ENCODE peak calls at places on chromosomes 4 and X, in seven cellular contexts. One of them, this sample, is unnamed.
A peak's percentile ranks its signal among the peaks of the same experiment; 100 is the strongest.

GRCh38 chrX:39935414-39936064 is 162.2 kb downstream of the BCOR start:
- DNase-seq in heart left ventricle: no peak
- DNase-seq in tibial nerve: no peak
- DNase-seq in stomach: no peak
- DNase-seq in NB4: no peak
- DNase-seq in adrenal gland: no peak
- DNase-seq in uterus: no peak
- DNase-seq in this sample: no peak

GRCh38 chr4:8507251-8507570 is 66.6 kb downstream of the TRMT44 start:
- DNase-seq in heart left ventricle: no peak
- DNase-seq in adrenal gland: no peak
- DNase-seq in NB4: no peak
- DNase-seq in stomach: no peak
- DNase-seq in tibial nerve: no peak
- DNase-seq in uterus: peak; percentile 36
- DNase-seq in this sample: no peak

GRCh38 chrX:132737743-132738142 is 220.7 kb downstream of the HS6ST2 start:
- DNase-seq in NB4: peak; percentile 20
- DNase-seq in stomach: no peak
- DNase-seq in adrenal gland: peak; percentile 41
- DNase-seq in uterus: no peak
- DNase-seq in heart left ventricle: no peak
- DNase-seq in tibial nerve: no peak
- DNase-seq in this sample: no peak

GRCh38 chrX:8684201-8684600 is 47.7 kb downstream of the ANOS1 start:
- DNase-seq in heart left ventricle: no peak
- DNase-seq in NB4: peak; percentile 15
- DNase-seq in stomach: no peak
- DNase-seq in uterus: no peak
- DNase-seq in tibial nerve: no peak
- DNase-seq in adrenal gland: no peak
- DNase-seq in this sample: no peak

GRCh38 chr4:8759987-8760386 is 111.7 kb downstream of the HMX1 start:
- DNase-seq in uterus: no peak
- DNase-seq in adrenal gland: no peak
- DNase-seq in stomach: no peak
- DNase-seq in tibial nerve: no peak
- DNase-seq in NB4: peak; percentile 71
- DNase-seq in heart left ventricle: no peak
- DNase-seq in this sample: no peak

GRCh38 chr4:9937078-9937477 is 84.2 kb downstream of the SLC2A9 start:
- DNase-seq in tibial nerve: no peak
- DNase-seq in heart left ventricle: no peak
- DNase-seq in NB4: no peak
- DNase-seq in adrenal gland: no peak
- DNase-seq in stomach: no peak
- DNase-seq in uterus: no peak
- DNase-seq in this sample: no peak

GRCh38 chr4:186854256-186854655 is 130.6 kb upstream of the FAT1 start:
- DNase-seq in uterus: no peak
- DNase-seq in NB4: no peak
- DNase-seq in heart left ventricle: no peak
- DNase-seq in stomach: no peak
- DNase-seq in tibial nerve: no peak
- DNase-seq in adrenal gland: no peak
- DNase-seq in this sample: no peak

GRCh38 chrX:82756272-82756671 is 751.8 kb upstream of the POU3F4 start:
- DNase-seq in heart left ventricle: no peak
- DNase-seq in uterus: no peak
- DNase-seq in adrenal gland: no peak
- DNase-seq in stomach: no peak
- DNase-seq in NB4: no peak
- DNase-seq in tibial nerve: no peak
- DNase-seq in this sample: no peak

GRCh38 chrX:80807606-80808159 is 2.0 kb downstream of the BRWD3 start:
- DNase-seq in uterus: no peak
- DNase-seq in stomach: no peak
- DNase-seq in NB4: no peak
- DNase-seq in heart left ventricle: no peak
- DNase-seq in tibial nerve: no peak
- DNase-seq in adrenal gland: no peak
- DNase-seq in this sample: no peak

GRCh38 chrX:134840370-134840769 is 150.4 kb upstream of the SMIM10 start:
- DNase-seq in heart left ventricle: no peak
- DNase-seq in stomach: no peak
- DNase-seq in uterus: no peak
- DNase-seq in NB4: no peak
- DNase-seq in tibial nerve: no peak
- DNase-seq in adrenal gland: no peak
- DNase-seq in this sample: no peak

GRCh38 chr4:1376391-1376840 is 29.4 kb downstream of the UVSSA start:
- DNase-seq in heart left ventricle: peak; percentile 14
- DNase-seq in uterus: no peak
- DNase-seq in adrenal gland: no peak
- DNase-seq in tibial nerve: no peak
- DNase-seq in NB4: no peak
- DNase-seq in stomach: no peak
- DNase-seq in this sample: no peak

GRCh38 chrX:153226344-153227190 is 47.5 kb downstream of the MAGEA1 start:
- DNase-seq in adrenal gland: no peak
- DNase-seq in tibial nerve: peak; percentile 29
- DNase-seq in uterus: peak; percentile 24
- DNase-seq in NB4: peak; percentile 49
- DNase-seq in stomach: no peak
- DNase-seq in heart left ventricle: peak; percentile 31
- DNase-seq in this sample: peak; percentile 42

GRCh38 chrX:41518841-41519220 is 71.7 kb downstream of the NYX start:
- DNase-seq in NB4: no peak
- DNase-seq in tibial nerve: no peak
- DNase-seq in adrenal gland: no peak
- DNase-seq in uterus: no peak
- DNase-seq in stomach: no peak
- DNase-seq in heart left ventricle: no peak
- DNase-seq in this sample: peak; percentile 45

GRCh38 chr4:6905501-6905900 is 4.1 kb upstream of the TBC1D14 start:
- DNase-seq in tibial nerve: no peak
- DNase-seq in uterus: no peak
- DNase-seq in heart left ventricle: no peak
- DNase-seq in stomach: peak; percentile 24
- DNase-seq in adrenal gland: no peak
- DNase-seq in NB4: no peak
- DNase-seq in this sample: no peak

GRCh38 chr4:154417358-154417673 is 74.3 kb downstream of the DCHS2 start:
- DNase-seq in heart left ventricle: no peak
- DNase-seq in stomach: no peak
- DNase-seq in adrenal gland: no peak
- DNase-seq in tibial nerve: no peak
- DNase-seq in uterus: no peak
- DNase-seq in NB4: no peak
- DNase-seq in this sample: no peak

GRCh38 chr4:86092684-86093083 is 267.2 kb downstream of the MAPK10 start:
- DNase-seq in adrenal gland: no peak
- DNase-seq in stomach: no peak
- DNase-seq in NB4: peak; percentile 4
- DNase-seq in uterus: no peak
- DNase-seq in heart left ventricle: no peak
- DNase-seq in tibial nerve: no peak
- DNase-seq in this sample: no peak

GRCh38 chr4:5750052-5750950 is 39.3 kb downstream of the EVC start:
- DNase-seq in heart left ventricle: no peak
- DNase-seq in tibial nerve: no peak
- DNase-seq in NB4: no peak
- DNase-seq in adrenal gland: no peak
- DNase-seq in uterus: no peak
- DNase-seq in stomach: no peak
- DNase-seq in this sample: no peak

GRCh38 chr4:127001898-127002297 is 630.9 kb upstream of the INTU start:
- DNase-seq in heart left ventricle: no peak
- DNase-seq in stomach: no peak
- DNase-seq in NB4: no peak
- DNase-seq in adrenal gland: no peak
- DNase-seq in uterus: no peak
- DNase-seq in tibial nerve: no peak
- DNase-seq in this sample: no peak

GRCh38 chrX:147899715-147900114 is 12.0 kb upstream of the FMR1 start:
- DNase-seq in uterus: no peak
- DNase-seq in NB4: peak; percentile 34
- DNase-seq in stomach: no peak
- DNase-seq in adrenal gland: no peak
- DNase-seq in heart left ventricle: no peak
- DNase-seq in tibial nerve: no peak
- DNase-seq in this sample: no peak

GRCh38 chr4:37976991-37977470 is 16.8 kb downstream of the PTTG2 start:
- DNase-seq in heart left ventricle: peak; percentile 89
- DNase-seq in uterus: peak; percentile 83
- DNase-seq in stomach: peak; percentile 77
- DNase-seq in NB4: peak; percentile 94
- DNase-seq in tibial nerve: peak; percentile 60
- DNase-seq in adrenal gland: peak; percentile 74
- DNase-seq in this sample: peak; percentile 85

GRCh38 chr4:13481569-13481968 is 2.6 kb downstream of the RAB28 start:
- DNase-seq in adrenal gland: no peak
- DNase-seq in uterus: no peak
- DNase-seq in NB4: peak; percentile 55
- DNase-seq in stomach: no peak
- DNase-seq in tibial nerve: no peak
- DNase-seq in heart left ventricle: no peak
- DNase-seq in this sample: no peak

GRCh38 chr4:10006236-10006603 is 15.1 kb downstream of the SLC2A9 start:
- DNase-seq in NB4: peak; percentile 98
- DNase-seq in adrenal gland: no peak
- DNase-seq in tibial nerve: no peak
- DNase-seq in stomach: peak; percentile 71
- DNase-seq in heart left ventricle: no peak
- DNase-seq in uterus: no peak
- DNase-seq in this sample: no peak

GRCh38 chr4:13851541-13851940 is 224.0 kb upstream of the BOD1L1 start:
- DNase-seq in uterus: no peak
- DNase-seq in adrenal gland: no peak
- DNase-seq in tibial nerve: no peak
- DNase-seq in NB4: no peak
- DNase-seq in heart left ventricle: no peak
- DNase-seq in stomach: no peak
- DNase-seq in this sample: no peak

DNA sequence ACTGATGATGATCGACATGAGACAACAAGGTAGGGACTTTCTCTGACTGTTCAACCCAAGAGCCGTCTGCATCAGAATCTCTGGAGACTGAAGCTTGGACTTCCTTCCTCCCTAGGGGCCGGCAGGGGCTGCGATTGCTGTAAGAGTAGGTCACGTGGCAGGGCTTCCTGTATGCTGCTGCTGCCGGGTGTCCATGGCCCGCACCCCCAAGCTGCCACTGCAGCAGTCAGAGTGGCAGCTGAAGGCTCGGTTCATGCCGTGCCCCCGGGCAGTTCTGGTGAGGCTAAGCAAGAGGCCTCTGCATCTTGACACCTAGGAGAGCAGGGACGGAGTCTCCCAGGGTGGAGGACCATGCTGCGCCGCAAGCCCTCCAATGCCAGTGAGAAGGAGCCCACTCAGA is at the start of gene SASH3:
- DNase-seq in tibial nerve: peak; percentile 16
- DNase-seq in stomach: peak; percentile 50
- DNase-seq in adrenal gland: peak; percentile 60
- DNase-seq in heart left ventricle: peak; percentile 53
- DNase-seq in NB4: peak; percentile 90
- DNase-seq in uterus: no peak
- DNase-seq in this sample: no peak
- TF ChIP-seq POLR2A in tibial nerve: no peak
- TF ChIP-seq POLR2A in stomach: no peak
- TF ChIP-seq POLR2A in adrenal gland: no peak
- TF ChIP-seq POLR2A in heart left ventricle: no peak
- TF ChIP-seq POLR2A in NB4: peak; percentile 41
- TF ChIP-seq POLR2A in uterus: no peak
- TF ChIP-seq POLR2A in this sample: no peak

DNA sequence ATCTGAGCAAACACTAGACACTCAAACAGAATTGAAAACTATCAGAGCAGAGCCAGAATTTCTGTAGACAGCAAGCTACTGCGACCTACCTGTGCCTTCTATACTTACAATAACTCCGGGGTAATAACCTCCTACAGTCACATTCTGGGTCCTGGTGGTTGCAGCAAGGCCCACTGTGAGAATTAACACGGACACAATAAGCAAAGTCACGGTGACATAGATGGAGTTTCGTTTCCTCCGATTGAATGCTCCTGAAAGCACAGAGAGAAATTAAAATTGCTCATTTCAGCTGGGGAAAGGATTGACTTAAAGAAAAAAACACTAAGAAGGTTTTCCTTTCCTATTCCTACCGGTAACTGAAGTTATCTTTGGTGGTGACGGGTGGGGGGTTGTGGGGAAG is 7.0 kb downstream of the TMEM255A start:
- DNase-seq in NB4: no peak
- DNase-seq in stomach: no peak
- DNase-seq in uterus: no peak
- DNase-seq in heart left ventricle: no peak
- DNase-seq in adrenal gland: no peak
- DNase-seq in tibial nerve: no peak
- DNase-seq in this sample: no peak
- H3K4me3 ChIP-seq in NB4: no peak overlapping the region
- H3K4me3 ChIP-seq in stomach: no peak overlapping the region
- H3K4me3 ChIP-seq in uterus: no peak overlapping the region
- H3K4me3 ChIP-seq in heart left ventricle: no peak overlapping the region
- H3K4me3 ChIP-seq in adrenal gland: no peak overlapping the region
- H3K4me3 ChIP-seq in tibial nerve: no peak overlapping the region
- H3K4me3 ChIP-seq in this sample: no peak overlapping the region

DNA sequence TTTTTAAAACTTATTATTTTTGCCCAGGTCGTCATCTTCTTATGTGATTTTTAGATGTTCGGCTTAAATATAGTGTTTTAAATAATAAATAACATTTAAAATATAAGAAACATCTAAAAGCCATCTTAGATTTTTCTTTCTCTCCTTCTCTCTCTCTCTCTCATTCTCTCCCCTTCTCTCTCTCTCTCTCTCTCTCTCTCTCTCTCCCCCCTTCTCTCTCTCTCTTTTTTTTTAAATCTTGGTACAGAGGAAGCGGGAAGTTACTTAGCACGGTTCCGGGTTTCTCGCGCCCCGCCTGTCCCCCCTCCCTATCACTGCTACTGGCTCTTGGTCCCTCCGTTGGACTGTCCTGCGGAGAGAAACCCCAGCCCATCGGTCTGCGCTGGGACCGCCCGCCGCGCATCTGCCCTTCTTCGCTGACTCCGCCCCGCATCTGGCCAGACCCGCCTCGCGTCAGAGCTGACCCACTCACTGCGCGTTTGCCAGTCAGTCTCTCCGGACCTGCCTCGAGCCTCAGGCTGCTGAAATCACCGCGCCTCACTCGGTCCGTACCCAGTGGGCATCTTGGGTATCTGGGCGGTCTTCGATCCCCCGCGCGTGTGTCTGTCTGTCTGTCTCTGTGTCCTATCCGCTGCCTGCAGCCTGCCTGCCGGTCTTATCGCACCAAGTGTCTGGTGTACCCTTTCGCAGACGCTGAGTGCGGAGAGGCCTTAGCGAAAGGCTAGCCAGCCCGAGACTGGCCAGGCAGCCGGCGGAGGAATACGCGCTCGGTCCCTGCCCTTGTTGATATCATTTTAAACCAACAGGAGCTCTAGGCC is at the start of gene PABPC5:
- DNase-seq in adrenal gland: peak; percentile 95
- DNase-seq in tibial nerve: peak; percentile 63
- DNase-seq in stomach: peak; percentile 34
- DNase-seq in NB4: no peak
- DNase-seq in heart left ventricle: peak; percentile 81
- DNase-seq in uterus: peak; percentile 85
- DNase-seq in this sample: peak; percentile 86
- TF ChIP-seq POLR2A in adrenal gland: peak; percentile 86
- TF ChIP-seq POLR2A in tibial nerve: no peak
- TF ChIP-seq POLR2A in stomach: no peak
- TF ChIP-seq POLR2A in NB4: no peak
- TF ChIP-seq POLR2A in heart left ventricle: no peak
- TF ChIP-seq POLR2A in uterus: peak; percentile 47
- TF ChIP-seq POLR2A in this sample: peak; percentile 86

GRCh38 chr4:77861500-77861899 is 1.1 kb upstream of the MRPL1 start:
- DNase-seq in adrenal gland: no peak
- DNase-seq in stomach: no peak
- DNase-seq in heart left ventricle: no peak
- DNase-seq in uterus: no peak
- DNase-seq in NB4: no peak
- DNase-seq in tibial nerve: no peak
- DNase-seq in this sample: no peak
- H3K4me3 ChIP-seq in adrenal gland: no peak overlapping the region
- H3K4me3 ChIP-seq in stomach: peak overlapping the region; percentile 90
- H3K4me3 ChIP-seq in heart left ventricle: peak overlapping the region; percentile 61
- H3K4me3 ChIP-seq in uterus: peak overlapping the region; percentile 77
- H3K4me3 ChIP-seq in NB4: peak overlapping the region; percentile 94
- H3K4me3 ChIP-seq in tibial nerve: peak overlapping the region; percentile 51
- H3K4me3 ChIP-seq in this sample: no peak overlapping the region

This sample was measured in ovary.